ENCODE peak calls at places on chromosomes 11 and 22, in seven cellular contexts. One of them, this sample, is unnamed.

GRCh38 chr11:95451261-95451660 is 220.3 kb upstream of the SESN3 start:
- DNase-seq in left ventricle myocardium inferior: no peak
- DNase-seq in small intestine: no peak
- DNase-seq in heart left ventricle: no peak
- DNase-seq in Caco-2: no peak
- DNase-seq in sigmoid colon: no peak
- DNase-seq in mesenchymal stem cell: no peak
- DNase-seq in this sample: no peak

GRCh38 chr11:131195801-131196517 is 174.5 kb upstream of the NTM start:
- DNase-seq in small intestine: peak; percentile 30
- DNase-seq in Caco-2: no peak
- DNase-seq in heart left ventricle: peak; percentile 69
- DNase-seq in sigmoid colon: peak; percentile 87
- DNase-seq in left ventricle myocardium inferior: peak; percentile 57
- DNase-seq in mesenchymal stem cell: no peak
- DNase-seq in this sample: no peak

GRCh38 chr11:108703916-108704315 is 39.0 kb downstream of the DDX10 start:
- DNase-seq in Caco-2: no peak
- DNase-seq in heart left ventricle: no peak
- DNase-seq in mesenchymal stem cell: no peak
- DNase-seq in sigmoid colon: no peak
- DNase-seq in left ventricle myocardium inferior: no peak
- DNase-seq in small intestine: no peak
- DNase-seq in this sample: no peak

GRCh38 chr11:44617671-44618461 is 52.4 kb downstream of the CD82 start:
- DNase-seq in heart left ventricle: no peak
- DNase-seq in sigmoid colon: peak; percentile 55
- DNase-seq in left ventricle myocardium inferior: no peak
- DNase-seq in small intestine: no peak
- DNase-seq in mesenchymal stem cell: no peak
- DNase-seq in Caco-2: peak; percentile 33
- DNase-seq in this sample: no peak

GRCh38 chr22:45996241-45997076 is 19.5 kb upstream of the WNT7B start:
- DNase-seq in Caco-2: no peak
- DNase-seq in sigmoid colon: peak; percentile 85
- DNase-seq in heart left ventricle: peak; percentile 86
- DNase-seq in mesenchymal stem cell: peak; percentile 79
- DNase-seq in small intestine: no peak
- DNase-seq in left ventricle myocardium inferior: peak; percentile 75
- DNase-seq in this sample: peak; percentile 30

GRCh38 chr11:23564370-23564769 is 704.1 kb upstream of the CCDC179 start:
- DNase-seq in Caco-2: no peak
- DNase-seq in sigmoid colon: no peak
- DNase-seq in small intestine: no peak
- DNase-seq in mesenchymal stem cell: no peak
- DNase-seq in heart left ventricle: no peak
- DNase-seq in left ventricle myocardium inferior: no peak
- DNase-seq in this sample: no peak

GRCh38 chr22:45717787-45718186 is 46.2 kb downstream of the ATXN10 start:
- DNase-seq in Caco-2: no peak
- DNase-seq in heart left ventricle: no peak
- DNase-seq in mesenchymal stem cell: peak; percentile 74
- DNase-seq in small intestine: no peak
- DNase-seq in left ventricle myocardium inferior: no peak
- DNase-seq in sigmoid colon: no peak
- DNase-seq in this sample: peak; percentile 42

GRCh38 chr22:20441631-20442484 is 4.2 kb upstream of the SCARF2 start:
- DNase-seq in heart left ventricle: peak; percentile 57
- DNase-seq in small intestine: no peak
- DNase-seq in Caco-2: no peak
- DNase-seq in left ventricle myocardium inferior: no peak
- DNase-seq in mesenchymal stem cell: peak; percentile 45
- DNase-seq in sigmoid colon: no peak
- DNase-seq in this sample: peak; percentile 44

GRCh38 chr11:87840786-87841185 is 334.5 kb downstream of the RAB38 start:
- DNase-seq in mesenchymal stem cell: no peak
- DNase-seq in Caco-2: no peak
- DNase-seq in left ventricle myocardium inferior: no peak
- DNase-seq in small intestine: no peak
- DNase-seq in heart left ventricle: no peak
- DNase-seq in sigmoid colon: no peak
- DNase-seq in this sample: peak; percentile 39

GRCh38 chr22:43168416-43169309 is 17.3 kb downstream of the TSPO start:
- DNase-seq in Caco-2: no peak
- DNase-seq in mesenchymal stem cell: peak; percentile 60
- DNase-seq in heart left ventricle: peak; percentile 32
- DNase-seq in left ventricle myocardium inferior: peak; percentile 17
- DNase-seq in sigmoid colon: no peak
- DNase-seq in small intestine: no peak
- DNase-seq in this sample: peak; percentile 46

GRCh38 chr22:39422721-39423120 is 23.1 kb downstream of the TAB1 start:
- DNase-seq in mesenchymal stem cell: no peak
- DNase-seq in left ventricle myocardium inferior: no peak
- DNase-seq in sigmoid colon: no peak
- DNase-seq in heart left ventricle: no peak
- DNase-seq in Caco-2: no peak
- DNase-seq in small intestine: no peak
- DNase-seq in this sample: no peak

GRCh38 chr22:39419911-39420310 is 20.3 kb downstream of the TAB1 start:
- DNase-seq in left ventricle myocardium inferior: no peak
- DNase-seq in sigmoid colon: no peak
- DNase-seq in mesenchymal stem cell: no peak
- DNase-seq in heart left ventricle: peak; percentile 4
- DNase-seq in Caco-2: no peak
- DNase-seq in small intestine: no peak
- DNase-seq in this sample: no peak

GRCh38 chr22:39421691-39422090 is 22.1 kb downstream of the TAB1 start:
- DNase-seq in left ventricle myocardium inferior: no peak
- DNase-seq in small intestine: no peak
- DNase-seq in sigmoid colon: no peak
- DNase-seq in Caco-2: no peak
- DNase-seq in mesenchymal stem cell: no peak
- DNase-seq in heart left ventricle: peak; percentile 8
- DNase-seq in this sample: no peak

GRCh38 chr22:39423976-39424375 is 24.4 kb downstream of the TAB1 start:
- DNase-seq in Caco-2: no peak
- DNase-seq in sigmoid colon: no peak
- DNase-seq in mesenchymal stem cell: no peak
- DNase-seq in heart left ventricle: no peak
- DNase-seq in small intestine: no peak
- DNase-seq in left ventricle myocardium inferior: no peak
- DNase-seq in this sample: no peak

GRCh38 chr22:39422101-39422500 is 22.5 kb downstream of the TAB1 start:
- DNase-seq in small intestine: no peak
- DNase-seq in Caco-2: no peak
- DNase-seq in sigmoid colon: no peak
- DNase-seq in heart left ventricle: no peak
- DNase-seq in mesenchymal stem cell: no peak
- DNase-seq in left ventricle myocardium inferior: no peak
- DNase-seq in this sample: no peak
- H3K36me3 ChIP-seq in small intestine: peaks cover 18% of the 10 kb centered on the region
- H3K36me3 ChIP-seq in Caco-2: no peaks in the 10 kb centered on the region
- H3K36me3 ChIP-seq in sigmoid colon: peaks cover 64% of the 10 kb centered on the region
- H3K36me3 ChIP-seq in heart left ventricle: peaks cover 94% of the 10 kb centered on the region
- H3K36me3 ChIP-seq in mesenchymal stem cell: peaks cover 59% of the 10 kb centered on the region
- H3K36me3 ChIP-seq in left ventricle myocardium inferior: peaks cover 97% of the 10 kb centered on the region
- H3K36me3 ChIP-seq in this sample: peaks cover 41% of the 10 kb centered on the region

GRCh38 chr11:118374729-118375128 is 15.3 kb downstream of the UBE4A start:
- DNase-seq in left ventricle myocardium inferior: no peak
- DNase-seq in small intestine: no peak
- DNase-seq in Caco-2: no peak
- DNase-seq in sigmoid colon: no peak
- DNase-seq in heart left ventricle: no peak
- DNase-seq in mesenchymal stem cell: no peak
- DNase-seq in this sample: no peak
- H3K36me3 ChIP-seq in left ventricle myocardium inferior: peaks cover 98% of the 10 kb centered on the region
- H3K36me3 ChIP-seq in small intestine: peaks cover 44% of the 10 kb centered on the region
- H3K36me3 ChIP-seq in Caco-2: peaks cover 13% of the 10 kb centered on the region
- H3K36me3 ChIP-seq in sigmoid colon: peaks cover 73% of the 10 kb centered on the region
- H3K36me3 ChIP-seq in heart left ventricle: peaks cover 100% of the 10 kb centered on the region
- H3K36me3 ChIP-seq in mesenchymal stem cell: peaks cover 36% of the 10 kb centered on the region
- H3K36me3 ChIP-seq in this sample: peaks cover 45% of the 10 kb centered on the region

GRCh38 chr11:57815877-57816276 is 54.3 kb downstream of the CTNND1 start:
- DNase-seq in sigmoid colon: no peak
- DNase-seq in Caco-2: no peak
- DNase-seq in mesenchymal stem cell: no peak
- DNase-seq in small intestine: no peak
- DNase-seq in heart left ventricle: no peak
- DNase-seq in left ventricle myocardium inferior: no peak
- DNase-seq in this sample: no peak
- H3K36me3 ChIP-seq in sigmoid colon: peaks cover 61% of the 10 kb centered on the region
- H3K36me3 ChIP-seq in Caco-2: peaks cover 11% of the 10 kb centered on the region
- H3K36me3 ChIP-seq in mesenchymal stem cell: peaks cover 30% of the 10 kb centered on the region
- H3K36me3 ChIP-seq in small intestine: peaks cover 20% of the 10 kb centered on the region
- H3K36me3 ChIP-seq in heart left ventricle: peaks cover 89% of the 10 kb centered on the region
- H3K36me3 ChIP-seq in left ventricle myocardium inferior: peaks cover 73% of the 10 kb centered on the region
- H3K36me3 ChIP-seq in this sample: peaks cover 49% of the 10 kb centered on the region

GRCh38 chr11:121577106-121577505 is 124.3 kb upstream of the SORL1-AS1 start:
- DNase-seq in left ventricle myocardium inferior: no peak
- DNase-seq in mesenchymal stem cell: no peak
- DNase-seq in small intestine: no peak
- DNase-seq in sigmoid colon: no peak
- DNase-seq in heart left ventricle: no peak
- DNase-seq in Caco-2: no peak
- DNase-seq in this sample: no peak
- H3K36me3 ChIP-seq in left ventricle myocardium inferior: no peaks in the 10 kb centered on the region
- H3K36me3 ChIP-seq in mesenchymal stem cell: no peaks in the 10 kb centered on the region
- H3K36me3 ChIP-seq in small intestine: peaks cover 3% of the 10 kb centered on the region
- H3K36me3 ChIP-seq in sigmoid colon: no peaks in the 10 kb centered on the region
- H3K36me3 ChIP-seq in heart left ventricle: no peaks in the 10 kb centered on the region
- H3K36me3 ChIP-seq in Caco-2: peaks cover 2% of the 10 kb centered on the region
- H3K36me3 ChIP-seq in this sample: peaks cover 3% of the 10 kb centered on the region

DNA sequence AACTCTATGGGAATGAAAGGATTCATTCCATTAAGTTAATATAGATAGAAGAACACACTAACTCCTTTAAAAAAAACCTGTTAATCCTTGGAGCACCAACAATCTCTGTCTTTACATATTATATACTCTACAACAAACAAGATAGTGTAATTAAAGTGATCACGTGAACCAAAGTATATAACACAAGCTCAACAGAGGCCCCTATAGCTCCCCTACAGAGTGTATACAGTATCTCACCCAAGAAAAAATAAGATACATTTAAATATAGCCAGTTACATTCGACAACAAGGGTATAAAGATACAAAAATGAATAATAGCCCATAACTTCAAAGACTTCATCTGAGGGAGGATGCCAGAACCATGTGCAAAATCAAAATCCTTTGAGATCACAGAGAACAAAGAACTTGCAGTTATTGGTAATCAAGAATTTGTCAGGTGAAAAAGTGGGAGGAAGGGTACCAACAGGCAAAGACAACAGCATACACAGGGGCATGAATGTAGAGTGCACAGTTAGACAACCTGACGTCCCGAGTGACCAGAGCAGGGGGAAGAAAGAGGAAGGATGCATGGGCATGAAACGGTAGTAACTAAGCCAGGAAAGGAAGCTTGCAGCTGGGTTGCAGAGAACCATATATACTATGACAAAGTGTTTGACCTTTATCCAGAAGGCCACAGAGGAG is 4.7 kb downstream of the FCHSD2 start:
- DNase-seq in left ventricle myocardium inferior: no peak
- DNase-seq in Caco-2: no peak
- DNase-seq in sigmoid colon: no peak
- DNase-seq in small intestine: no peak
- DNase-seq in mesenchymal stem cell: no peak
- DNase-seq in heart left ventricle: no peak
- DNase-seq in this sample: no peak
- H3K36me3 ChIP-seq in left ventricle myocardium inferior: peaks cover 31% of the 10 kb centered on the region
- H3K36me3 ChIP-seq in Caco-2: no peaks in the 10 kb centered on the region
- H3K36me3 ChIP-seq in sigmoid colon: no peaks in the 10 kb centered on the region
- H3K36me3 ChIP-seq in small intestine: no peaks in the 10 kb centered on the region
- H3K36me3 ChIP-seq in mesenchymal stem cell: peaks cover 3% of the 10 kb centered on the region
- H3K36me3 ChIP-seq in heart left ventricle: peaks cover 66% of the 10 kb centered on the region
- H3K36me3 ChIP-seq in this sample: no peaks in the 10 kb centered on the region

DNA sequence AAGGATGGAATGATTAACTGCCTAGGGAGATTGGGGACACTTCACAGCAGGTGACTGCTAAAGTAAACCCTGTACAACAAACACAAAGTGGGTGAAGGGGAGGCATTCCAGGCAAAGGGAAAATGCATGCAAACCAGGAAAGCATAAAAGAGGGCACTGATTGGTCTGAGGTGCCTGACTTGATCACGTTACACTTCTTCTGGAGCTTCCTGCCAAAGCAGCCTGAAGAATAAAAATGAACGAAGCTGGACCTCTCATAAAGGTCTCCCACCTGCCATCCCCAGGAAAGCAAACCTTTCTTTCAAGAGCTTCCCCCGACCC is 46.7 kb upstream of the SCUBE2 start:
- DNase-seq in sigmoid colon: no peak
- DNase-seq in heart left ventricle: no peak
- DNase-seq in Caco-2: no peak
- DNase-seq in left ventricle myocardium inferior: no peak
- DNase-seq in mesenchymal stem cell: no peak
- DNase-seq in small intestine: no peak
- DNase-seq in this sample: no peak
- H3K36me3 ChIP-seq in sigmoid colon: peaks cover 17% of the 10 kb centered on the region
- H3K36me3 ChIP-seq in heart left ventricle: peaks cover 79% of the 10 kb centered on the region
- H3K36me3 ChIP-seq in Caco-2: peaks cover 2% of the 10 kb centered on the region
- H3K36me3 ChIP-seq in left ventricle myocardium inferior: peaks cover 73% of the 10 kb centered on the region
- H3K36me3 ChIP-seq in mesenchymal stem cell: peaks cover 39% of the 10 kb centered on the region
- H3K36me3 ChIP-seq in small intestine: no peaks in the 10 kb centered on the region
- H3K36me3 ChIP-seq in this sample: peaks cover 49% of the 10 kb centered on the region